ENCODE peak calls at places on chromosomes 7 and 10, in eight cellular contexts. U, M, A, P, I, S, Y and H are unnamed samples.

GRCh38 chr7:2032876-2033407 is 199.8 kb downstream of the MAD1L1 start:
- DNase-seq in U (no peak), M (no peak), A (no peak), P (no peak), I (no peak), S (no peak), Y (no peak), H (no peak)

GRCh38 chr10:119393421-119393820 is 149.1 kb downstream of the RGS10 start:
- DNase-seq in U (no peak), M (no peak), A (no peak), P (no peak), I (no peak), S (no peak), Y (no peak), H (no peak)

GRCh38 chr7:97021443-97022261 is 3.0 kb downstream of the DLX5 start:
- DNase-seq in U (no peak), M (no peak), A (no peak), P (no peak), I (no peak), S (no peak), Y (no peak), H (no peak)

GRCh38 chr10:13103554-13103953 is 3.6 kb downstream of the OPTN start:
- DNase-seq in U (no peak), M (no peak), A (no peak), P (no peak), I (no peak), S (no peak), Y (no peak), H (no peak)

GRCh38 chr7:45660201-45660900 is 86.2 kb downstream of the ADCY1 start:
- DNase-seq in U (peak; percentile 23), M (no peak), A (no peak), P (no peak), I (peak; percentile 2), S (no peak), Y (no peak), H (no peak)

GRCh38 chr7:10734595-10734994 is 239.1 kb upstream of the PHF14 start:
- DNase-seq in U (no peak), M (no peak), A (no peak), P (no peak), I (no peak), S (peak; percentile 67), Y (no peak), H (peak; percentile 51)

GRCh38 chr10:71080381-71081228 is 131.8 kb upstream of the UNC5B start:
- DNase-seq in U (peak; percentile 35), M (no peak), A (no peak), P (no peak), I (peak; percentile 2), S (no peak), Y (peak; percentile 9), H (no peak)

GRCh38 chr10:90289037-90289436 is 568.8 kb downstream of the HTR7 start:
- DNase-seq in U (no peak), M (no peak), A (no peak), P (no peak), I (no peak), S (no peak), Y (no peak), H (no peak)

GRCh38 chr7:55396386-55396785 is 31.2 kb downstream of the LANCL2 start:
- DNase-seq in U (no peak), M (no peak), A (no peak), P (no peak), I (no peak), S (no peak), Y (no peak), H (no peak)

GRCh38 chr10:47347303-47347675 is 874 bp upstream of the RBP3 start:
- DNase-seq in U (no peak), M (no peak), A (no peak), P (no peak), I (no peak), S (no peak), Y (no peak), H (no peak)

GRCh38 chr7:100443096-100443840 is 7.0 kb upstream of the PPP1R35 start:
- DNase-seq in U (no peak), M (no peak), A (no peak), P (no peak), I (no peak), S (no peak), Y (peak; percentile 24), H (no peak)

GRCh38 chr7:132004528-132004927 is 448.1 kb upstream of the PODXL start:
- DNase-seq in U (no peak), M (peak; percentile 9), A (no peak), P (no peak), I (no peak), S (peak; percentile 5), Y (no peak), H (no peak)

GRCh38 chr10:132685921-132686680 is 99.8 kb downstream of the NKX6-2 start:
- DNase-seq in U (peak; percentile 33), M (no peak), A (no peak), P (no peak), I (peak; percentile 12), S (no peak), Y (no peak), H (no peak)

GRCh38 chr7:30682131-30683083 is at the start of gene CRHR2:
- DNase-seq in U (no peak), M (no peak), A (no peak), P (no peak), I (no peak), S (peak; percentile 9), Y (no peak), H (no peak)

GRCh38 chr7:107874605-107875446 is 16.2 kb upstream of the DLD start:
- DNase-seq in U (peak; percentile 60), M (peak; percentile 66), A (peak; percentile 84), P (no peak), I (peak; percentile 47), S (peak; percentile 84), Y (peak; percentile 61), H (peak; percentile 90)

GRCh38 chr7:26374665-26375373 is 83.2 kb downstream of the SNX10 start:
- DNase-seq in U (no peak), M (no peak), A (no peak), P (no peak), I (no peak), S (no peak), Y (no peak), H (no peak)

GRCh38 chr7:26375604-26376207 is 84.0 kb downstream of the SNX10 start:
- DNase-seq in U (no peak), M (no peak), A (peak; percentile 66), P (no peak), I (no peak), S (no peak), Y (no peak), H (no peak)

GRCh38 chr7:26379711-26380110 is 88.0 kb downstream of the SNX10 start:
- DNase-seq in U (no peak), M (no peak), A (no peak), P (no peak), I (no peak), S (no peak), Y (no peak), H (no peak)

GRCh38 chr7:26372738-26373137 is 81.1 kb downstream of the SNX10 start:
- DNase-seq in U (no peak), M (no peak), A (no peak), P (no peak), I (no peak), S (no peak), Y (no peak), H (no peak)

DNA sequence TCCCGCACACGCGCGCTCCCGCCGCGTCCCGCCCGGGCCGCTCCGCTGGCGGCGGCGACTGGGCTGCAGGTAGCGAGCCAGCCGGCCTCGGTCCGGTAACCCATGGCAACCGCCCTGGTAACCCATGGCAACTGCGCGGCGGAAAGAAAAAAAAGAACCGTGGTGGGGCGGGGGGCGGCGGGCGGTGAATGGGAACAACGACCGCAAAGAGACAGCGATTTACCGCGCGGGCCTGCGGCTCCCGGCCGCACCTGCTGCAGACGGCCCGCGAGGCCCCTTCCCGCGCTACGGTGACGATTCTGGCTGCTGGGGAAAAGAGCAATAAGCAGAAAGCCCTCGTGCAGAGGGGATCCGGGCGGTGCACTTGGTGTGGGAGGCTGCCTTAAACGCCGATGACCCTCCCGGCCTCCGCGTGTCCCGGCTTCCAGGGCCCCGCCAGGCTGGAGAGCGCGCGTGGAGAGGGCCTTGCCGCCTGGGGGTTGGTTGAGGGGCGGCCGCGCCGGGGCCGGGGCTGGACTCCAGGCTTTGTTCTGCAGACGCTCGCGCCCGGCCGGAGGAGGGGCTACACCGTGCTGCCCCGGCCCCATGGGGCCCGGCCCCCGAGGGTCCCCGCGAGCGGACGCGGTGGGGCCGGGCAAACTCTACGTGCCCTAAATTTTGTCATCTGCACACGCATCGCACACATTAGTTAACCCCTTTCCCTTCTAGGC is 84.7 kb downstream of the SNX10 start:
- DNase-seq in U (peak; percentile 64), M (peak; percentile 52), A (peak; percentile 74), P (no peak), I (peak; percentile 77), S (no peak), Y (peak; percentile 65), H (peak; percentile 64)
- TF ChIP-seq POLR2A in U (no peak), M (no peak), A (peak; percentile 12), P (no peak), I (no peak), S (no peak), Y (no peak), H (no peak)

GRCh38 chr10:97220371-97220770 is 34.6 kb upstream of the SLIT1 start:
- DNase-seq in U (no peak), M (no peak), A (no peak), P (no peak), I (no peak), S (no peak), Y (no peak), H (no peak)

GRCh38 chr10:97217299-97217698 is 31.5 kb upstream of the SLIT1 start:
- DNase-seq in U (no peak), M (no peak), A (peak; percentile 70), P (no peak), I (no peak), S (no peak), Y (no peak), H (no peak)

GRCh38 chr10:97226398-97226797 is 40.6 kb upstream of the SLIT1 start:
- DNase-seq in U (no peak), M (no peak), A (no peak), P (no peak), I (no peak), S (no peak), Y (no peak), H (no peak)

GRCh38 chr10:97224483-97225435 is 39.0 kb upstream of the SLIT1 start:
- DNase-seq in U (no peak), M (no peak), A (peak; percentile 71), P (no peak), I (no peak), S (no peak), Y (no peak), H (no peak)

GRCh38 chr10:97222346-97222961 is 36.7 kb upstream of the SLIT1 start:
- DNase-seq in U (no peak), M (no peak), A (peak; percentile 32), P (no peak), I (no peak), S (peak; percentile 83), Y (no peak), H (peak; percentile 60)
- TF ChIP-seq POLR2A in U (no peak), M (no peak), A (no peak), P (no peak), I (no peak), S (no peak), Y (no peak), H (no peak)

GRCh38 chr7:4854916-4855315 is 6.9 kb downstream of the PAPOLB start:
- DNase-seq in U (no peak), M (no peak), A (no peak), P (no peak), I (no peak), S (no peak), Y (no peak), H (no peak)
- TF ChIP-seq POLR2A in U (no peak), M (no peak), A (no peak), P (no peak), I (no peak), S (no peak), Y (no peak), H (no peak)

GRCh38 chr7:149422065-149422913 is 38.6 kb downstream of the ZNF777 start:
- DNase-seq in U (peak; percentile 81), M (peak; percentile 85), A (peak; percentile 89), P (no peak), I (peak; percentile 68), S (peak; percentile 90), Y (peak; percentile 39), H (peak; percentile 93)
- TF ChIP-seq POLR2A in U (no peak), M (peak; percentile 48), A (no peak), P (no peak), I (peak; percentile 46), S (peak; percentile 85), Y (no peak), H (no peak)